ENCODE peak calls at places on chromosomes 13 and 19, in nine cellular contexts. D is heart right ventricle, V is fibroblast of lung, B is left ventricle myocardium inferior, G is foreskin fibroblast, J is fibroblast of mammary gland, L is AG09309, T is right lobe of liver, I is psoas muscle. P is an unnamed sample.

GRCh38 chr19:39563408-39563807 is 23.4 kb upstream of the EID2 start:
- DNase-seq in D (no peak), V (peak; percentile 70), B (no peak), J (peak; percentile 62), G (peak; percentile 6), I (no peak), T (no peak), L (no peak), P (no peak)

GRCh38 chr19:30162718-30163117 is 209.5 kb upstream of the ZNF536 start:
- DNase-seq in L (no peak), V (no peak), J (no peak), B (no peak), G (no peak), T (no peak), D (no peak), I (no peak), P (no peak)

GRCh38 chr19:4061683-4062575 is 4.8 kb downstream of the ZBTB7A start:
- DNase-seq in L (no peak), B (no peak), I (peak; percentile 63), D (no peak), G (no peak), V (no peak), T (peak; percentile 73), J (peak; percentile 31), P (no peak)

GRCh38 chr19:46529622-46530451 is 34.2 kb upstream of the PNMA8B start:
- DNase-seq in I (peak; percentile 80), L (no peak), J (peak; percentile 64), B (peak; percentile 61), D (peak; percentile 69), T (peak; percentile 65), G (peak; percentile 67), V (peak; percentile 34), P (peak; percentile 70)

GRCh38 chr13:83563499-83563898 is 318.8 kb downstream of the SLITRK1 start:
- DNase-seq in D (no peak), B (no peak), T (no peak), J (no peak), I (no peak), L (no peak), V (no peak), G (no peak), P (no peak)

GRCh38 chr13:96532804-96533203 is 442.9 kb downstream of the HS6ST3 start:
- DNase-seq in T (no peak), G (no peak), I (no peak), V (no peak), L (no peak), D (no peak), B (no peak), J (no peak), P (no peak)

GRCh38 chr13:97119899-97120745 is 102.0 kb upstream of the MBNL2 start:
- DNase-seq in D (no peak), L (no peak), B (no peak), T (no peak), I (no peak), V (peak; percentile 71), J (peak; percentile 82), G (peak; percentile 64), P (no peak)

GRCh38 chr19:18895038-18895827 is 725 bp downstream of the CERS1 start:
- DNase-seq in T (peak; percentile 60), V (peak; percentile 27), G (peak; percentile 23), I (peak; percentile 85), D (no peak), L (no peak), B (no peak), J (peak; percentile 34), P (no peak)

GRCh38 chr19:31257426-31258130 is 91.7 kb downstream of the TSHZ3 start:
- DNase-seq in I (no peak), G (no peak), D (no peak), V (no peak), L (no peak), T (no peak), J (no peak), B (no peak), P (no peak)

GRCh38 chr13:110130431-110130830 is 176.5 kb downstream of the COL4A1 start:
- DNase-seq in T (no peak), J (no peak), G (no peak), D (no peak), L (no peak), V (no peak), I (no peak), B (no peak), P (no peak)

GRCh38 chr13:31105020-31105800 is 56.5 kb downstream of the HSPH1 start:
- DNase-seq in V (peak; percentile 15), J (peak; percentile 24), D (no peak), T (no peak), L (no peak), I (no peak), B (no peak), G (no peak), P (no peak)

GRCh38 chr13:31110617-31111016 is 51.1 kb downstream of the HSPH1 start:
- DNase-seq in G (no peak), I (peak; percentile 57), D (no peak), J (no peak), L (no peak), V (no peak), T (no peak), B (no peak), P (no peak)

GRCh38 chr13:31110169-31110568 is 51.5 kb downstream of the HSPH1 start:
- DNase-seq in L (no peak), I (no peak), G (no peak), V (no peak), B (no peak), D (no peak), J (no peak), T (no peak), P (no peak)

GRCh38 chr13:31105856-31106255 is 55.8 kb downstream of the HSPH1 start:
- DNase-seq in J (no peak), T (no peak), D (no peak), B (no peak), L (no peak), I (no peak), G (no peak), V (no peak), P (no peak)

GRCh38 chr13:31107109-31107508 is 54.6 kb downstream of the HSPH1 start:
- DNase-seq in J (no peak), L (no peak), B (no peak), V (no peak), D (no peak), T (no peak), I (no peak), G (no peak), P (no peak)
- TF ChIP-seq CTCF in J (no peak), L (no peak), B (no peak), V (no peak), D (no peak), T (no peak), I (no peak), G (no peak), P (no peak)

DNA sequence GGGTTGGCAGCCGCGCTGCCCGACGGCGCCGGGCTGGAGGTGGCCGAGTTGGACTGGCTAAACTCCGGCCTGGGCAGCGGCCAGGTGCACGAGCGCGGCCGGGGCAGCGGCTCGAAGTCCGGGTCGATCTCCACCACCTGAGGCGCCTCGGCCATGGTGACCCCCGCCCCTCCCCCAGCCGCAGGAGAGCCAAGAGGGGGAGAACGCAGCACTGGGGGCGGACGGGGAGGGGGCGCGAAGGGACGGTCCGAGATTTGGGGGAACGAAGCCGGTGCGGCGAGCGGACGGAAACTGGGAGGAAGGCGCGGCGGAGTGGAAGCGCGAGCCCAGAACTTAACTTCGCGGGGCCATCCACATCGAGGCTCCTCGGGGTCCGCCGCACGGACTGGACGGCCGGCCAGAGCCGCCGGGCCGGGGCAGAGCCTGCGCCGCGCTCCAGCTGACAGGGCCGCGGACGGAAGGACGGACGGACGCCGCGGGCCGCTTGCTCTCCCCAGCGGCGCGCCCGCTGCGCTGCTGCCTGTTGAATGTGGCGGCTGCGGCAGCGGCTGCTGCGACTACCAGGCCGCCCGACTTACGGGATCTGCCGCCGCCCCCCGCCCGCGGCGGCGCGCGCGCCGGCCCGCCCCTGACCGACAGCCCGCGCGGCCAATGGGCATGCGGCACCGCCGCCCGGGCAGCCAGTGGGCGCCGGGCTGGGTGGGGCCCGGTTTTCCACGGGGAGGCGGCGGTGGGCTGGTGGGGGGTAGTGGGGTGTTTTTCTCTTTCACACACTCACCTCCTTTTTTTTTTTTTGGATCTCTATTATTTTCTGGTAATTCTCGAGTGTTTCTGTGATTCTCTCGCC is at the start of gene FOXO1:
- DNase-seq in V (peak; percentile 89), I (peak; percentile 95), J (peak; percentile 78), B (peak; percentile 94), T (peak; percentile 94), G (peak; percentile 90), D (peak; percentile 91), L (peak; percentile 61), P (peak; percentile 86)
- TF ChIP-seq CTCF in V (no peak), I (peak; percentile 4), J (no peak), B (no peak), T (no peak), G (no peak), D (no peak), L (no peak), P (no peak)

GRCh38 chr19:42294471-42295137 is 7.3 kb upstream of the PRR19 start:
- DNase-seq in D (no peak), L (no peak), V (no peak), T (peak; percentile 28), G (no peak), I (no peak), J (no peak), B (no peak), P (no peak)

GRCh38 chr19:42292963-42293362 is 9.0 kb upstream of the PRR19 start:
- DNase-seq in B (no peak), G (no peak), V (no peak), D (no peak), L (no peak), I (no peak), T (no peak), J (no peak), P (no peak)

GRCh38 chr19:42293966-42294365 is 8.0 kb upstream of the PRR19 start:
- DNase-seq in T (no peak), J (no peak), V (no peak), G (no peak), L (no peak), I (no peak), B (no peak), D (no peak), P (no peak)

GRCh38 chr19:42292042-42292960 is 9.6 kb upstream of the PRR19 start:
- DNase-seq in J (no peak), T (no peak), G (no peak), D (no peak), I (peak; percentile 56), V (no peak), B (no peak), L (no peak), P (no peak)

GRCh38 chr19:42293539-42293938 is 8.4 kb upstream of the PRR19 start:
- DNase-seq in G (no peak), B (no peak), D (no peak), J (no peak), I (no peak), T (peak; percentile 26), V (no peak), L (no peak), P (no peak)
- TF ChIP-seq CTCF in G (no peak), B (no peak), D (no peak), J (no peak), I (no peak), T (no peak), V (no peak), L (peak; percentile 8), P (no peak)

DNA sequence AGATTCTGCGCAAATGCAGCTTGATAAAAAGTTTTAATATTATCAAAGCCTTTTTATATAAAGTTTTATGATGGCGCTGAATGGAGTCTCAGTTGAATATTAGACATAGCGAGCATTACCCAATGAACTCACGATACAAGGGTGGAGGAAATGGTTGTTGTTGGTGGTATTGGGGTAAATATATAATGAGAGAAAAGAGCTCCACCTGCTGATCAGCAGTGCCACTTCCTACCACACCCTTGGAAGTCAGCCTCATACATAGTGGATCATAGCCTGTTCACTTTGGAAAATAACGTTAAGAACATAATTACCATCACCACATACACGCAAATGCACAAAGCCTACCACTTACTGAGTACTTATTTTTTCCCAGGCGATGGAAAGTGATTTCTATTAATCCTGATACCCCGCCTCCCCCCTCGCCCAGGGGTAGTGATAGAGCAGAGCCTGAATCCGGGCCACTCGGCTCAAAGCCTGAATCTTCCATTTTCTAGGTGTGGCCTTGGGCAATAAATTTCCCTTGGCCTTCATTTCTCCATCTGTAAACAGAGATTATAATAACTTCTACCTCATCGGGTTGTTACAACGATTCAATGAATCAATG is 358.3 kb downstream of the KLF5 start:
- DNase-seq in B (no peak), J (peak; percentile 13), L (no peak), D (no peak), G (no peak), T (no peak), I (no peak), V (no peak), P (no peak)
- TF ChIP-seq CTCF in B (peak; percentile 31), J (peak; percentile 16), L (peak; percentile 37), D (no peak), G (peak; percentile 21), T (peak; percentile 47), I (no peak), V (no peak), P (no peak)

P was measured in CD8-positive, alpha-beta T cell.